ENCODE peak calls at places on chromosomes 4 and X, in four cellular contexts. U is IMR-90, K is endothelial cell of umbilical vein, P is K562. V is an unnamed sample. For H3K4me1 and H3K9me1, the result is how much of the 10 kb centered on the place peaks cover.

GRCh38 chr4:172547724-172548123 is 620.9 kb upstream of the GALNT7 start:
- DNase-seq in P (no peak), K (no peak), U (no peak), V (no peak)

GRCh38 chrX:134949271-134949670 is 41.5 kb upstream of the SMIM10 start:
- DNase-seq in K (peak), U (peak), P (no peak), V (no peak)

GRCh38 chr4:122827258-122827887 is 742 bp downstream of the FGF2 start:
- DNase-seq in P (peak), K (peak), U (peak), V (no peak)

GRCh38 chr4:41787931-41788330 is 39.4 kb upstream of the PHOX2B start:
- DNase-seq in P (no peak), U (no peak), K (no peak), V (no peak)

GRCh38 chrX:130691576-130691975 is 211.4 kb downstream of the ENOX2 start:
- DNase-seq in U (no peak), P (no peak), K (peak), V (no peak)

GRCh38 chr4:105895609-105896460 is 564 bp downstream of the NPNT start:
- DNase-seq in P (no peak), K (no peak), U (no peak), V (no peak)

GRCh38 chr4:150573534-150573933 is 8.4 kb upstream of the MAB21L2 start:
- DNase-seq in P (no peak), K (peak), U (peak), V (no peak)

GRCh38 chr4:7993671-7994070 is 54.0 kb upstream of the AFAP1 start:
- DNase-seq in U (no peak), P (no peak), K (no peak), V (no peak)

GRCh38 chr4:10173754-10174749 is 57.5 kb upstream of the WDR1 start:
- DNase-seq in P (no peak), K (no peak), U (no peak), V (no peak)

GRCh38 chr4:8039290-8039689 is 99.6 kb upstream of the AFAP1 start:
- DNase-seq in K (peak), U (no peak), P (no peak), V (no peak)

GRCh38 chrX:112266136-112266535 is 183.6 kb upstream of the TRPC5 start:
- DNase-seq in K (no peak), P (no peak), U (no peak), V (no peak)

GRCh38 chr4:2361366-2362285 is 56.8 kb downstream of the ZFYVE28 start:
- DNase-seq in U (no peak), K (no peak), P (no peak), V (no peak)

GRCh38 chr4:78336093-78336943 is 215.3 kb upstream of the ANXA3 start:
- DNase-seq in P (no peak), U (peak), K (no peak), V (peak)

GRCh38 chrX:112008724-112009123 is 73.9 kb downstream of the TRPC5 start:
- DNase-seq in U (no peak), P (no peak), K (no peak), V (no peak)

GRCh38 chr4:147543039-147543438 is 62.1 kb downstream of the EDNRA start:
- DNase-seq in P (no peak), K (no peak), U (peak), V (no peak)

GRCh38 chrX:17617794-17618193 is 119.5 kb upstream of the SCML1 start:
- DNase-seq in K (no peak), U (no peak), P (no peak), V (no peak)

GRCh38 chr4:52932586-52933482 is 70.7 kb downstream of the RASL11B start:
- DNase-seq in P (no peak), K (peak), U (peak), V (no peak)

GRCh38 chr4:31518796-31519250 is 798.7 kb downstream of the PCDH7 start:
- DNase-seq in P (no peak), K (no peak), U (peak), V (peak)

GRCh38 chr4:68404153-68404552 is 43.1 kb upstream of the TMPRSS11E start:
- DNase-seq in U (no peak), K (no peak), P (no peak), V (no peak)

GRCh38 chrX:65596270-65596669 is 61.7 kb upstream of the LAS1L start:
- DNase-seq in U (peak), K (peak), P (no peak), V (no peak)

GRCh38 chr4:25908491-25908901 is 5.5 kb upstream of the SMIM20 start:
- DNase-seq in P (no peak), K (peak), U (peak), V (peak)

GRCh38 chr4:16289872-16290554 is 63.7 kb upstream of the TAPT1 start:
- DNase-seq in U (peak), K (peak), P (peak), V (no peak)

GRCh38 chr4:65296246-65296645 is 374.0 kb downstream of the EPHA5 start:
- DNase-seq in P (no peak), K (no peak), U (no peak), V (no peak)

GRCh38 chrX:102659790-102660757 is 8.8 kb downstream of the GPRASP1 start:
- DNase-seq in U (peak), P (peak), K (peak), V (no peak)

GRCh38 chr4:169107528-169107927 is 97.5 kb upstream of the CBR4 start:
- DNase-seq in P (no peak), U (no peak), K (no peak), V (no peak)

GRCh38 chr4:38678078-38678477 is 14.1 kb downstream of the KLF3 start:
- DNase-seq in K (peak), P (no peak), U (peak), V (no peak)
- H3K4me1 ChIP-seq in K (under half), P (under half), U (under half), V (under half)

DNA sequence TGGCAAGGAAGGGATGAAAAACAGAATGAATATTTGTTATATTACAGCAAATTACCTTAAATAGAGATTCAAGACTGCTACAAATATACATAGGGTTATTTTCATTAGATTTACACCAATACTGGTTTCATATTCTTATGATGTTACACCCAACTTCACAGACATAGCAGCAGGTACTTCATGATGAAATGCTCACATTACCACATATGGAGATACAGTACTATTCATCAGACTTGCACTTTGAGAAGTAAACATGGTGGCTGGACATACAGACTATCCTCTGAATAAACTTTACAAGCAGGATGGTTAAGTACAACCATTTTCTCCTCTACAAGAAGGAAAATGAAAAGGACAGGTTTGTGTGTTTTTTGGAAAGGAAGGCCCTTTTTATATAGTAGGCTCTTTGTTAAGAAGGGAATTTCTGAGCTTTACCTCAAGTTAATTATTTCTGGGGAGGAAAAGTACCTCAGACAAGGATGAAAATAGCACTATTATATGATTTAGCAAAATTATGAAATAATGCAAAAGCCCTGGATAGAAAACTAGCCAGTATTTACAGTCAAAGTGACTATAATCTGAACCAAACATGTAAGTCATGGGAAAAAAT is 12.0 kb upstream of the FAM120C start:
- DNase-seq in U (no peak), P (no peak), K (no peak), V (no peak)
- H3K9me1 ChIP-seq in U (under half), P (under half), K (under half), V (under half)

DNA sequence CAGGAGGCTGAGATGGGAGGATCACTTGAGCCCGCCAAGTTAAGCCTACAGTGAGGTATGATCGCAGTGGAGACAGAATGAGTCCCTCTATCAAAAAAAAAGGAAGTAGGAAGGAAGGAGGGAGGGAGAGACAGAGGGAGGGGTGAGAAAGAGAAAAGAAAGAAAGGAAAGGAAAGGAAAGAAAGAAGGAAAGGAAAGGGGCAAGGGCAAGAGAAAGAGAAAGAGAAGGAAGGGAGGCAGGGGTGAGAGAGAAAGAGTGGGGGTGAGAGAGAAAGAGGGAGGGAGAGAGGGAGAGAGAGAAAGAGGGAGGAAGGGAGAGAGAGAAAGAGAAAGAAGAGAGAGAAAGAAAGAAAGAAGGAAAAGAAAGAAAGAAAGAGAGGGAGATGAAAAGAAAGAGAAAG is 13.2 kb downstream of the ELF2 start:
- DNase-seq in U (no peak), P (no peak), K (no peak), V (no peak)
- H3K4me1 ChIP-seq in U (under half), P (under half), K (under half), V (under half)

GRCh38 chr4:73848183-73848777 is 4.8 kb upstream of the PF4V1 start:
- DNase-seq in K (no peak), U (no peak), P (no peak), V (no peak)

GRCh38 chr4:73847507-73848182 is 5.5 kb upstream of the PF4V1 start:
- DNase-seq in U (no peak), P (no peak), K (no peak), V (no peak)

GRCh38 chr4:73851293-73851692 is 1.8 kb upstream of the PF4V1 start:
- DNase-seq in P (no peak), K (no peak), U (no peak), V (no peak)

GRCh38 chr4:73852771-73853170 is 325 bp upstream of the PF4V1 start:
- DNase-seq in K (no peak), P (no peak), U (no peak), V (no peak)

DNA sequence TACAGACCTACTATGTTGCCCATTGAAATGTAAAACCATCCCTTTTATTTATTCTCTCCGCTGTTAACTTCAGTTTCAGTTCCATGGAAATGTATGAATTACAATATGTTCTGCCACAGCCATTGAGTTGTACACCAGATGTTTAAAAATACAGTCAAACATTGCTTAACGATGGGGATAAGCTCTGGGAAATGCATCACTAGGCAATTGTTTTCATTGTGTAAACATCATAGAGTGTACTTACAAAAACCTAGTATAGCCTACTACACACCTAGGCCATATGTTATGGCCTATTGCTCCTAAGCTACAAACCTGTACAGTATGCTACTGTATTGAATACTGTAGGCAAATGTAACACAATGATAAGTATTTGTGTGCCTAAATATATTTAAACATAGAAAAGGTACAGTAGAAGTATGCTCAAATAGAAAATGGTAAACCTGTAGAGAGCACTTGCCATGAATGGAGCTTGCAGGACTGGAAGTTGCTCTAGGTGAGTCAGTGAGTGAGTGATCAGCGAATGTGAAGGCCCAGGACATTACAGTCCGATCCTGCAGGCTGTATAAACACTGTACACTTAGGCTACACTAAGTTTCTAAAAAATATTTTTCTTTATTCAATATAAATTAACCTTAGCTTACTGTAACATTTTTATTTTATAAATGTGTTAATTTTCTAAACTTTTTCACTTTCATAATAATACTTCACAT is 2.7 kb upstream of the PF4V1 start:
- DNase-seq in P (no peak), U (peak), K (no peak), V (no peak)
- H3K9me1 ChIP-seq in P (under half), U (under half), K (under half), V (under half)

GRCh38 chr4:98581126-98581525 is 77.3 kb downstream of the TSPAN5 start:
- DNase-seq in K (no peak), U (no peak), P (no peak), V (no peak)
- H3K4me1 ChIP-seq in K (under half), U (under half), P (under half), V (under half)

GRCh38 chr4:75786526-75786925 is 62.1 kb downstream of the USO1 start:
- DNase-seq in K (no peak), U (no peak), P (no peak), V (no peak)
- H3K9me1 ChIP-seq in K (under half), U (under half), P (under half), V (under half)

GRCh38 chr4:87033902-87034301 is 99.1 kb downstream of the AFF1 start:
- DNase-seq in P (peak), U (no peak), K (peak), V (no peak)
- H3K4me1 ChIP-seq in P (half or more), U (under half), K (half or more), V (under half)

DNA sequence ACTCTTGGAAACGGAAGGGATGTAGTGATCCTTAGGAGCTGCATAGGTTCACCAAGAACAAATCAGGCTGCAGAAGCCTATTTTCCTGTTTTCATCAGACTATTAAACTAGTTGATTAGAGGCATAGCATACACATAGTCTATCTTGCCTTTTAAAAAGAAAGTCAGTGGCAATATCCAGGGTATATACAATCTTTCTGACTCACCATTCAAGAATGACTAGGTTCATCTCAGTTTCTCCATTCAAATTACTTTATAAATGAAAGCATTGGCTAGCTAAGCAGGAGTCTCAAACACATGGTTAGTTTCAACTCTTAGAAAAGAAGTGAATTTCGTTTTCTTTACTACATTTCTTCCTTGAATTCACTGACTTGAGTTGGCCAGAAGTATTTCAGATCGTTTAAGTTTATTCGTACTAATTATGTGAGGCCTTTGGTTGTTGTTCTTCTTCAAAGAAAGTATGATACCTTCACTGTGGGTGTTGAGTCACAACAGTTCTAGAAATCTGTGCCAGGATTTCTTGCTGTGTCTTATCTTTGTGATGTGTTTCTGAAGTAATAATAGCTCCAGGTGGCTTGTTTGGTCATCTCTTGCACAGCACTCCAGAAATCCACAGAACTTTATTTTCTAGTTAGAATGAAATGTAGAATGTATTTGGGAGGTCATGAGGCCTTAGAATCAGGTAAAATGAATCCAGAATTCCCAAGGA is 88.2 kb downstream of the AWAT2 start:
- DNase-seq in U (peak), P (no peak), K (no peak), V (no peak)
- H3K9me1 ChIP-seq in U (under half), P (under half), K (under half), V (under half)

V was measured in keratinocyte.